ENCODE peak calls at places on chromosomes 6 and 20, in ten cellular contexts. J, F, Y, O, K, C, T, X, W and U are unnamed samples.

GRCh38 chr6:146741609-146742008 is 142.8 kb downstream of the ADGB start:
- DNase-seq in K (no peak), T (no peak), X (peak), O (no peak), Y (no peak), J (no peak), F (no peak), W (no peak), C (no peak), U (no peak)

GRCh38 chr6:128710305-128710704 is 172.6 kb upstream of the LAMA2 start:
- DNase-seq in T (no peak), K (no peak), W (no peak), J (no peak), C (no peak), Y (no peak), O (no peak), F (no peak), X (no peak), U (no peak)

GRCh38 chr6:119179062-119179461 is 100.6 kb upstream of the FAM184A start:
- DNase-seq in W (no peak), X (no peak), C (no peak), T (no peak), Y (no peak), O (no peak), K (no peak), F (no peak), J (no peak), U (no peak)

GRCh38 chr20:1323256-1323655 is 5.7 kb downstream of the SDCBP2 start:
- DNase-seq in O (no peak), F (no peak), K (no peak), Y (no peak), C (no peak), W (no peak), T (no peak), X (no peak), J (no peak), U (peak)

GRCh38 chr6:78460711-78461110 is 406.6 kb upstream of the IRAK1BP1 start:
- DNase-seq in Y (no peak), O (no peak), J (no peak), T (no peak), X (no peak), W (no peak), K (no peak), C (no peak), F (no peak), U (no peak)

GRCh38 chr20:39825950-39826349 is 863.1 kb downstream of the MAFB start:
- DNase-seq in F (no peak), Y (no peak), C (no peak), J (no peak), T (no peak), W (no peak), K (no peak), X (no peak), O (no peak), U (no peak)

GRCh38 chr20:1467082-1467354 is 369 bp upstream of the NSFL1C start:
- DNase-seq in C (no peak), W (no peak), K (no peak), X (no peak), J (no peak), O (no peak), Y (no peak), F (no peak), T (no peak), U (no peak)

GRCh38 chr6:133432021-133432989 is 191.1 kb downstream of the EYA4 start:
- DNase-seq in K (no peak), T (peak), F (no peak), W (no peak), Y (no peak), J (no peak), O (no peak), C (no peak), X (no peak), U (no peak)

GRCh38 chr6:30883743-30884520 is at the start of gene DDR1:
- DNase-seq in J (no peak), C (peak), X (peak), W (peak), F (peak), T (no peak), O (peak), K (peak), Y (peak), U (peak)

GRCh38 chr6:5438882-5439584 is 177.7 kb downstream of the FARS2 start:
- DNase-seq in J (no peak), X (no peak), F (no peak), Y (no peak), W (no peak), K (no peak), O (no peak), C (no peak), T (peak), U (no peak)

GRCh38 chr6:117840541-117840983 is 66.5 kb upstream of the SLC35F1 start:
- DNase-seq in T (no peak), O (no peak), Y (no peak), K (no peak), X (peak), C (no peak), J (peak), W (no peak), F (no peak), U (no peak)

GRCh38 chr6:118775381-118775780 is 118.6 kb upstream of the ASF1A start:
- DNase-seq in J (no peak), X (no peak), T (no peak), F (no peak), W (no peak), Y (no peak), K (no peak), O (no peak), C (no peak), U (no peak)

GRCh38 chr6:108914235-108915022 is 66.2 kb downstream of the ARMC2 start:
- DNase-seq in T (no peak), X (peak), O (no peak), W (no peak), J (peak), Y (no peak), K (no peak), C (no peak), F (no peak), U (no peak)

GRCh38 chr6:143973097-143973979 is 34.7 kb downstream of the PLAGL1 start:
- DNase-seq in J (no peak), Y (no peak), F (no peak), W (no peak), T (peak), K (no peak), X (peak), C (no peak), O (no peak), U (no peak)

GRCh38 chr6:14945461-14946210 is 300.2 kb upstream of the JARID2 start:
- DNase-seq in T (no peak), C (no peak), X (no peak), W (no peak), K (no peak), F (no peak), Y (no peak), J (no peak), O (no peak), U (no peak)

GRCh38 chr6:5190467-5190866 is 70.3 kb downstream of the LYRM4 start:
- DNase-seq in Y (no peak), O (no peak), T (no peak), K (no peak), J (no peak), X (peak), C (no peak), F (peak), W (no peak), U (no peak)

GRCh38 chr6:150069707-150070106 is 786 bp upstream of the ULBP3 start:
- DNase-seq in F (no peak), Y (no peak), J (no peak), O (no peak), X (no peak), W (peak), C (no peak), K (peak), T (no peak), U (no peak)

GRCh38 chr20:56928007-56928406 is 298.9 kb downstream of the TFAP2C start:
- DNase-seq in C (no peak), W (no peak), F (no peak), T (no peak), J (no peak), O (no peak), X (no peak), K (no peak), Y (no peak), U (peak)

GRCh38 chr6:9126845-9127560 is 691.7 kb upstream of the SLC35B3 start:
- DNase-seq in W (no peak), J (peak), T (no peak), X (no peak), F (no peak), Y (no peak), O (no peak), K (no peak), C (no peak), U (no peak)

GRCh38 chr6:156719720-156720563 is 57.2 kb upstream of the ARID1B start:
- DNase-seq in O (peak), K (peak), X (peak), Y (peak), F (peak), C (peak), W (peak), T (no peak), J (peak), U (peak)

GRCh38 chr6:79841577-79842381 is 105.6 kb downstream of the ELOVL4 start:
- DNase-seq in W (no peak), T (no peak), J (no peak), Y (no peak), C (no peak), O (no peak), F (peak), K (no peak), X (no peak), U (no peak)

GRCh38 chr20:34527016-34527415 is 10.8 kb downstream of the DYNLRB1 start:
- DNase-seq in T (no peak), C (no peak), K (no peak), X (no peak), O (no peak), Y (no peak), J (no peak), W (no peak), F (no peak), U (peak)

GRCh38 chr6:84763397-84764331 is 734 bp downstream of the TBX18 start:
- DNase-seq in X (no peak), W (no peak), F (no peak), K (no peak), C (no peak), O (no peak), T (no peak), Y (no peak), J (peak), U (peak)

GRCh38 chr20:38084425-38084951 is 50.9 kb downstream of the RPRD1B start:
- DNase-seq in F (no peak), O (no peak), T (no peak), W (no peak), X (peak), J (no peak), C (no peak), Y (no peak), K (no peak), U (no peak)

GRCh38 chr6:135458051-135458450 is 39.5 kb downstream of the AHI1 start:
- DNase-seq in F (no peak), X (no peak), J (no peak), W (no peak), Y (no peak), O (no peak), T (no peak), K (no peak), C (no peak), U (no peak)

GRCh38 chr20:61359254-61359653 is 107.2 kb downstream of the CDH4 start:
- DNase-seq in W (no peak), T (no peak), C (no peak), F (no peak), X (no peak), Y (no peak), J (no peak), O (no peak), K (no peak), U (no peak)

GRCh38 chr6:135488023-135488422 is 9.5 kb downstream of the AHI1 start:
- DNase-seq in J (no peak), F (no peak), X (no peak), O (no peak), K (no peak), W (no peak), C (no peak), T (no peak), Y (no peak), U (no peak)

GRCh38 chr6:148367418-148368024 is 24.9 kb downstream of the SASH1 start:
- DNase-seq in X (no peak), O (no peak), Y (peak), J (no peak), F (peak), W (no peak), C (peak), K (no peak), T (no peak), U (peak)

GRCh38 chr6:56940977-56941376 is 13.9 kb upstream of the BEND6 start:
- DNase-seq in C (no peak), T (no peak), Y (no peak), F (no peak), K (no peak), J (no peak), W (no peak), X (no peak), O (no peak), U (no peak)

GRCh38 chr6:146546440-146546839 is 2.8 kb downstream of the RAB32 start:
- DNase-seq in K (no peak), C (peak), Y (no peak), T (no peak), J (no peak), X (peak), O (no peak), W (no peak), F (peak), U (no peak)

GRCh38 chr20:58293453-58293852 is 16.1 kb upstream of the RAB22A start:
- DNase-seq in T (no peak), J (no peak), W (no peak), Y (no peak), F (no peak), O (no peak), X (peak), K (no peak), C (no peak), U (no peak)

GRCh38 chr6:142716097-142716496 is 228.9 kb downstream of the HIVEP2 start:
- DNase-seq in O (no peak), J (no peak), F (no peak), C (no peak), X (peak), T (no peak), Y (no peak), K (no peak), W (no peak), U (no peak)

GRCh38 chr6:70270287-70271005 is 32.4 kb downstream of the COL9A1 start:
- DNase-seq in O (no peak), T (no peak), C (no peak), W (no peak), F (no peak), K (no peak), Y (no peak), X (no peak), J (no peak), U (no peak)

GRCh38 chr20:49885558-49886332 is 29.6 kb downstream of the SPATA2 start:
- DNase-seq in T (no peak), F (no peak), C (no peak), W (no peak), K (no peak), X (no peak), O (no peak), J (no peak), Y (no peak), U (peak)

GRCh38 chr20:49887828-49888340 is 27.4 kb downstream of the SPATA2 start:
- DNase-seq in C (no peak), X (no peak), F (no peak), K (no peak), J (no peak), T (no peak), O (no peak), W (no peak), Y (no peak), U (peak)

GRCh38 chr20:49886571-49887203 is 28.6 kb downstream of the SPATA2 start:
- DNase-seq in T (no peak), K (no peak), W (no peak), C (no peak), O (no peak), X (no peak), J (no peak), Y (no peak), F (no peak), U (peak)

GRCh38 chr20:49888341-49889244 is 26.7 kb downstream of the SPATA2 start:
- DNase-seq in C (no peak), X (peak), W (peak), Y (no peak), F (no peak), K (peak), O (peak), J (peak), T (peak), U (peak)

GRCh38 chr20:49887251-49887827 is 28.0 kb downstream of the SPATA2 start:
- DNase-seq in F (no peak), X (no peak), K (no peak), Y (no peak), W (no peak), O (no peak), T (no peak), C (no peak), J (no peak), U (peak)
- TF ChIP-seq POLR2AphosphoS5 in F (no peak), X (no peak), K (no peak), Y (no peak), W (no peak), O (no peak), T (no peak), C (no peak), J (no peak), U (no peak)

DNA sequence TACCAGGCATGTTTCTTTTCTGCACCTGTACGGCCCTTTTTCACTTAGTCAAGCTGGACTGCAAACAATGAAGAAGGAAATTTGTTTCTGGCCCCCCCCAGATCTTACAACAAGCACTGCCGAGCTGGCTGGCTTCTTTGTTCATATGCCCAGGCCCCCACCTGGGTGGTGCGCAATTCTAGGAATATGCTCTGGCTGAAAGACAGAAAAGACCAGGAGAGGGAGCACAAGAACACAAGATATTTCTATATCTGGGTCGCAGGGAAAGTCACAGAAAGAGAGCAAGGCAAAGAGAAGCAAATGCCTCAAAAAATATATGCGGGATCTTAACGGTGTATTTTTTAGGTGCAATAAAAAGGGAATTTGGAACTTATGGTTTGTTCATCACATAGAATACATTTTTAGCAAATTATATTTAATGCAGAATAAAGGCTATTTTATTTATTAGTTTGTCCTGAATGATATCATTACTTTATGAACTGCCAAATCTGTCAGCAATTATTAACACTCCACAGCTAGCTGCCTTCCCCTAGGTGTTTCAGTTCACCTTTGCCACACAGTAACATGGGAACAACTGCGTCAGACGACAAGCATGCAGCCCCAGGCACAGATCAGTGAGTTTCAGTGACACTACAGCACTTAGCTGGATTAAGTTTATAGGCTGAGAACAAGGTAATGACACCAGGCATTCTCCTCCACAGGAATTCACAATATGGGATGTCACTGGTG is 76.5 kb downstream of the GJA10 start:
- DNase-seq in J (peak), O (no peak), T (no peak), K (no peak), C (peak), W (peak), X (peak), Y (no peak), F (peak), U (no peak)
- TF ChIP-seq POLR2AphosphoS5 in J (no peak), O (no peak), T (no peak), K (no peak), C (no peak), W (no peak), X (no peak), Y (no peak), F (no peak), U (no peak)

GRCh38 chr6:82361631-82362030 is 2.0 kb upstream of the TPBG start:
- DNase-seq in F (no peak), C (no peak), K (no peak), J (no peak), T (no peak), X (no peak), W (no peak), O (no peak), Y (no peak), U (no peak)

GRCh38 chr6:82363368-82364086 is at the start of gene TPBG:
- DNase-seq in Y (peak), J (peak), C (peak), T (peak), F (no peak), W (peak), O (peak), X (peak), K (peak), U (peak)

GRCh38 chr6:82364087-82365010 is 732 bp downstream of the TPBG start:
- DNase-seq in O (peak), Y (peak), J (peak), C (peak), X (no peak), W (peak), K (peak), T (no peak), F (no peak), U (peak)

GRCh38 chr6:82362144-82362543 is 1.5 kb upstream of the TPBG start:
- DNase-seq in J (no peak), O (no peak), F (no peak), Y (no peak), X (no peak), K (no peak), T (no peak), W (no peak), C (no peak), U (no peak)

DNA sequence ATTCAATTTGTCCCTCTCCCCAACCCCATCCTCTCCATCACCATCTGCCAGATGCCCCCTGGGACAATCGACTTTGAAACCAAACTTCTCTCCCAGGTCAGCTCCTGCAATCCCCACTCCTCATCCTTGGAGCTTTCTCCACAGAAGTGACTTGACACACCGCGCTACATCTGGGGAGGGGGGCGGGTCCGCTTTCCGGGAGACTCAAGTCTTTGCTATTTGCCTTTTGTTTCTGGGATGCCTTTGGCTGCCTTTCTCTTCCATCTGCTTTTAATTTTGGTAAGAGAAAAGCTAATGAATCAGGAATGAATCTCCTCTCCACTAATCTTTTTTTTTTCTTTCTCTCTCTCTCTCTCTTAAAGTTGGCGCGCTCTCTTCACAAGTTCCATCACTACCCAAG is 749 bp upstream of the TPBG start:
- DNase-seq in Y (no peak), F (no peak), X (no peak), O (no peak), T (no peak), C (no peak), K (no peak), W (no peak), J (no peak), U (no peak)
- TF ChIP-seq POLR2AphosphoS5 in Y (no peak), F (no peak), X (no peak), O (no peak), T (no peak), C (no peak), K (no peak), W (no peak), J (no peak), U (no peak)

GRCh38 chr6:34574647-34575293 is 18.6 kb upstream of the SPDEF start:
- DNase-seq in X (no peak), Y (no peak), J (no peak), K (no peak), T (no peak), C (no peak), O (no peak), F (no peak), W (no peak), U (no peak)

GRCh38 chr6:34571388-34571787 is 15.3 kb upstream of the SPDEF start:
- DNase-seq in F (no peak), O (no peak), C (no peak), X (no peak), K (no peak), T (no peak), J (no peak), Y (no peak), W (no peak), U (no peak)

GRCh38 chr6:34572021-34572420 is 15.9 kb upstream of the SPDEF start:
- DNase-seq in J (no peak), W (no peak), X (no peak), F (no peak), C (no peak), T (no peak), Y (no peak), K (no peak), O (no peak), U (no peak)

GRCh38 chr6:34573567-34574183 is 17.5 kb upstream of the SPDEF start:
- DNase-seq in F (no peak), Y (no peak), K (peak), C (no peak), W (no peak), T (no peak), X (no peak), J (no peak), O (no peak), U (no peak)

GRCh38 chr6:34572585-34572984 is 16.5 kb upstream of the SPDEF start:
- DNase-seq in F (no peak), O (no peak), T (no peak), J (no peak), X (no peak), C (no peak), Y (no peak), K (no peak), W (no peak), U (no peak)
- TF ChIP-seq POLR2AphosphoS5 in F (no peak), O (no peak), T (no peak), J (no peak), X (no peak), C (no peak), Y (no peak), K (no peak), W (no peak), U (no peak)

GRCh38 chr6:35564733-35565132 is 52.0 kb upstream of the TULP1 start:
- DNase-seq in X (no peak), K (no peak), Y (no peak), J (no peak), W (no peak), T (no peak), C (no peak), O (no peak), F (no peak), U (no peak)

GRCh38 chr6:35566794-35567193 is 54.1 kb upstream of the TULP1 start:
- DNase-seq in F (no peak), W (no peak), X (no peak), T (no peak), J (no peak), Y (no peak), O (no peak), K (no peak), C (no peak), U (no peak)

GRCh38 chr6:35573495-35574110 is 60.9 kb upstream of the TULP1 start:
- DNase-seq in K (no peak), F (no peak), Y (no peak), W (no peak), O (no peak), C (no peak), T (no peak), J (no peak), X (no peak), U (no peak)

GRCh38 chr6:35568967-35569606 is 56.4 kb upstream of the TULP1 start:
- DNase-seq in C (no peak), F (no peak), W (peak), T (no peak), J (no peak), X (peak), K (peak), O (no peak), Y (peak), U (peak)
- TF ChIP-seq POLR2AphosphoS5 in C (peak), F (no peak), W (peak), T (no peak), J (no peak), X (no peak), K (no peak), O (peak), Y (no peak), U (peak)